ENCODE peak calls at places on chromosome 1, in ten cellular contexts. B, S, Y, R, G, Q, N, X, W and J are unnamed samples.

GRCh38 chr1:26269198-26269550 is 10.7 kb upstream of the SH3BGRL3 start:
- DNase-seq in B (no peak), X (no peak), Q (no peak), W (no peak), N (no peak), S (no peak), Y (no peak), G (no peak), R (no peak), J (no peak)

GRCh38 chr1:243731301-243731891 is 118.6 kb downstream of the AKT3 start:
- DNase-seq in N (no peak), R (no peak), G (no peak), S (no peak), W (no peak), B (no peak), Q (no peak), X (peak), Y (peak), J (peak)

GRCh38 chr1:248740876-248741275 is 14.7 kb downstream of the LYPD8 start:
- DNase-seq in S (no peak), Y (no peak), N (no peak), G (no peak), X (no peak), B (no peak), Q (no peak), W (no peak), R (no peak), J (no peak)

GRCh38 chr1:200992382-200993101 is 31.0 kb downstream of the KIF21B start:
- DNase-seq in S (no peak), B (peak), G (no peak), N (no peak), R (no peak), Y (no peak), Q (no peak), X (no peak), W (no peak), J (no peak)

GRCh38 chr1:154743536-154744036 is 126.5 kb downstream of the KCNN3 start:
- DNase-seq in G (no peak), X (no peak), Y (no peak), R (no peak), N (no peak), S (no peak), W (no peak), Q (no peak), B (no peak), J (no peak)

GRCh38 chr1:72280131-72280530 is 2.2 kb downstream of the NEGR1 start:
- DNase-seq in Q (no peak), Y (no peak), W (no peak), X (no peak), R (no peak), G (no peak), B (no peak), N (no peak), S (no peak), J (no peak)

GRCh38 chr1:18118491-18118890 is 10.9 kb downstream of the IGSF21 start:
- DNase-seq in Y (no peak), R (no peak), G (no peak), Q (no peak), N (no peak), B (no peak), X (no peak), S (no peak), W (no peak), J (peak)

GRCh38 chr1:235776396-235776795 is 90.3 kb downstream of the LYST start:
- DNase-seq in X (no peak), Q (no peak), B (no peak), G (no peak), W (no peak), Y (no peak), N (no peak), R (no peak), S (no peak), J (no peak)

GRCh38 chr1:115478933-115479551 is 141.0 kb upstream of the NGF start:
- DNase-seq in Q (no peak), X (no peak), Y (peak), W (no peak), S (no peak), B (peak), N (no peak), G (no peak), R (no peak), J (no peak)

GRCh38 chr1:181105134-181106021 is 16.9 kb downstream of the IER5 start:
- DNase-seq in Y (peak), X (peak), R (peak), G (peak), N (peak), W (peak), B (peak), Q (peak), S (peak), J (peak)

GRCh38 chr1:84374991-84375838 is 23.1 kb upstream of the DNASE2B start:
- DNase-seq in X (no peak), Q (no peak), G (no peak), Y (no peak), S (no peak), N (no peak), R (no peak), W (no peak), B (no peak), J (no peak)

GRCh38 chr1:63023182-63023581 is 239.2 kb downstream of the ATG4C start:
- DNase-seq in Y (no peak), W (no peak), G (no peak), S (peak), R (no peak), B (no peak), N (no peak), Q (no peak), X (no peak), J (no peak)

GRCh38 chr1:39977202-39977601 is 22.3 kb downstream of the MFSD2A start:
- DNase-seq in Y (peak), B (no peak), G (no peak), N (no peak), X (no peak), R (no peak), S (no peak), Q (no peak), W (no peak), J (no peak)

GRCh38 chr1:18100493-18101063 is 7.0 kb upstream of the IGSF21 start:
- DNase-seq in R (no peak), G (no peak), Q (peak), X (no peak), Y (peak), B (no peak), S (peak), W (peak), N (peak), J (peak)

GRCh38 chr1:101137144-101138126 is 99.4 kb upstream of the S1PR1 start:
- DNase-seq in Y (no peak), B (no peak), W (no peak), Q (no peak), G (no peak), X (no peak), N (no peak), S (no peak), R (no peak), J (no peak)

GRCh38 chr1:209652873-209653401 is 712 bp upstream of the LAMB3 start:
- DNase-seq in R (no peak), N (no peak), Q (no peak), S (peak), B (no peak), Y (peak), X (peak), G (no peak), W (no peak), J (no peak)

GRCh38 chr1:30763654-30764248 is 6.2 kb upstream of the LAPTM5 start:
- DNase-seq in N (no peak), Q (no peak), S (no peak), B (no peak), X (no peak), G (no peak), Y (no peak), R (no peak), W (no peak), J (no peak)

GRCh38 chr1:101389547-101389929 is 152.7 kb downstream of the S1PR1 start:
- DNase-seq in X (no peak), W (no peak), B (no peak), Y (no peak), S (no peak), G (no peak), R (no peak), N (no peak), Q (no peak), J (no peak)

GRCh38 chr1:42822833-42823392 is 5.7 kb upstream of the SVBP start:
- DNase-seq in W (no peak), S (no peak), Y (no peak), N (no peak), X (no peak), R (no peak), Q (no peak), B (no peak), G (no peak), J (no peak)

GRCh38 chr1:230303069-230303468 is 123.1 kb downstream of the PGBD5 start:
- DNase-seq in R (no peak), Y (no peak), B (no peak), W (no peak), S (no peak), G (no peak), Q (no peak), X (no peak), N (no peak), J (no peak)

GRCh38 chr1:8137406-8138244 is 111.5 kb upstream of the ERRFI1 start:
- DNase-seq in X (no peak), N (no peak), B (no peak), W (no peak), Y (peak), G (no peak), S (no peak), Q (no peak), R (no peak), J (no peak)

GRCh38 chr1:15616704-15617172 is 520 bp upstream of the DDI2 start:
- DNase-seq in N (no peak), B (no peak), R (no peak), X (no peak), Y (no peak), G (no peak), W (no peak), Q (no peak), S (no peak), J (no peak)

GRCh38 chr1:228011721-228012311 is 5.0 kb downstream of the WNT3A start:
- DNase-seq in Q (no peak), R (no peak), Y (no peak), B (no peak), X (no peak), N (no peak), W (no peak), G (no peak), S (no peak), J (no peak)

GRCh38 chr1:72936151-72936740 is 653.9 kb upstream of the NEGR1 start:
- DNase-seq in Y (no peak), G (no peak), X (no peak), Q (no peak), B (no peak), R (no peak), N (no peak), W (no peak), S (no peak), J (no peak)

GRCh38 chr1:187985897-187986654 is 1157.3 kb downstream of the PLA2G4A start:
- DNase-seq in Y (no peak), B (no peak), G (peak), X (no peak), Q (no peak), N (no peak), W (no peak), R (no peak), S (no peak), J (no peak)

GRCh38 chr1:154968731-154969130 is 1.8 kb downstream of the SHC1 start:
- DNase-seq in Q (no peak), G (no peak), W (no peak), R (no peak), S (no peak), B (no peak), Y (no peak), X (no peak), N (no peak), J (no peak)

GRCh38 chr1:204207136-204207616 is 6.6 kb downstream of the GOLT1A start:
- DNase-seq in W (peak), N (peak), X (peak), R (peak), Y (peak), Q (peak), G (peak), B (no peak), S (peak), J (peak)

GRCh38 chr1:247102381-247102780 is 1.8 kb downstream of the ZNF669 start:
- DNase-seq in Y (peak), N (no peak), G (no peak), Q (no peak), B (no peak), X (no peak), W (no peak), R (no peak), S (no peak), J (no peak)

GRCh38 chr1:205240569-205240968 is 12.8 kb downstream of the TMCC2 start:
- DNase-seq in N (no peak), X (no peak), W (no peak), G (no peak), B (no peak), R (no peak), Y (no peak), Q (no peak), S (no peak), J (no peak)

GRCh38 chr1:84853743-84854721 is 39.0 kb downstream of the LPAR3 start:
- DNase-seq in G (peak), W (no peak), B (no peak), R (no peak), Q (no peak), N (peak), S (peak), Y (peak), X (no peak), J (no peak)

GRCh38 chr1:200918006-200918405 is 23.3 kb downstream of the INAVA start:
- DNase-seq in X (no peak), N (no peak), Q (no peak), G (no peak), S (peak), Y (no peak), R (no peak), B (no peak), W (no peak), J (no peak)

GRCh38 chr1:155017946-155018316 is 15.3 kb downstream of the ZBTB7B start:
- DNase-seq in G (no peak), N (no peak), R (no peak), W (no peak), S (peak), X (peak), B (no peak), Y (no peak), Q (no peak), J (no peak)

GRCh38 chr1:23496490-23497181 is 12.7 kb upstream of the ASAP3 start:
- DNase-seq in W (no peak), X (no peak), N (no peak), B (no peak), R (no peak), Q (no peak), G (no peak), S (no peak), Y (no peak), J (no peak)

GRCh38 chr1:21534674-21535378 is 25.6 kb downstream of the ALPL start:
- DNase-seq in S (peak), N (no peak), X (no peak), Y (peak), B (no peak), G (no peak), R (no peak), W (no peak), Q (no peak), J (no peak)

GRCh38 chr1:218383051-218383450 is 37.9 kb downstream of the TGFB2 start:
- DNase-seq in X (no peak), W (no peak), B (no peak), Q (no peak), G (no peak), N (no peak), R (no peak), S (no peak), Y (no peak), J (no peak)